ENCODE peak calls at places on chromosome 11, in seven cellular contexts. R is BJ, D is fibroblast of mammary gland, H is brain microvascular endothelial cell, S is GM23338, K is right atrium auricular region, N is epithelial cell of esophagus. P is an unnamed sample.

GRCh38 chr11:72013765-72014711 is 15.3 kb downstream of the IL18BP start:
- DNase-seq in S (no peak), N (no peak), D (peak), H (no peak), R (no peak), K (no peak), P (no peak)

GRCh38 chr11:47216141-47216798 is 1.5 kb downstream of the DDB2 start:
- DNase-seq in S (no peak), K (peak), H (peak), D (peak), N (peak), R (peak), P (no peak)

GRCh38 chr11:60772666-60773065 is 12.5 kb upstream of the MS4A10 start:
- DNase-seq in D (no peak), H (no peak), N (no peak), S (no peak), R (no peak), K (no peak), P (no peak)

GRCh38 chr11:36019722-36020121 is 75.9 kb downstream of the LDLRAD3 start:
- DNase-seq in K (no peak), R (no peak), D (peak), N (peak), H (no peak), S (no peak), P (no peak)

GRCh38 chr11:72038491-72038890 is 39.8 kb downstream of the IL18BP start:
- DNase-seq in H (peak), R (peak), S (no peak), N (peak), K (peak), D (peak), P (no peak)

GRCh38 chr11:75562836-75563484 is 907 bp downstream of the SERPINH1 start:
- DNase-seq in N (peak), H (peak), S (peak), D (peak), R (no peak), K (no peak), P (no peak)

GRCh38 chr11:120839846-120840402 is 184.0 kb upstream of the TBCEL start:
- DNase-seq in R (no peak), H (no peak), K (no peak), D (no peak), S (no peak), N (no peak), P (no peak)

GRCh38 chr11:77506857-77507256 is 33.0 kb upstream of the PAK1 start:
- DNase-seq in S (no peak), K (no peak), N (peak), R (no peak), D (no peak), H (peak), P (no peak)

GRCh38 chr11:73978576-73979086 is 4.0 kb downstream of the UCP2 start:
- DNase-seq in H (no peak), S (no peak), R (no peak), D (no peak), N (no peak), K (no peak), P (no peak)

GRCh38 chr11:65065898-65066297 is 7.5 kb upstream of the NAALADL1 start:
- DNase-seq in H (no peak), R (no peak), N (no peak), D (no peak), K (no peak), S (no peak), P (no peak)

GRCh38 chr11:131464024-131464423 is 93.6 kb downstream of the NTM start:
- DNase-seq in H (no peak), S (no peak), D (no peak), N (no peak), R (no peak), K (no peak), P (no peak)

GRCh38 chr11:130726234-130726559 is 190.1 kb downstream of the SNX19 start:
- DNase-seq in D (peak), N (peak), R (no peak), S (no peak), K (peak), H (peak), P (no peak)

GRCh38 chr11:22832315-22833041 is 2.9 kb upstream of the SVIP start:
- DNase-seq in K (no peak), D (peak), H (peak), R (no peak), N (peak), S (no peak), P (no peak)

GRCh38 chr11:109432105-109432504 is 10.1 kb downstream of the C11orf87 start:
- DNase-seq in H (no peak), N (no peak), R (no peak), K (no peak), S (no peak), D (peak), P (no peak)

GRCh38 chr11:9624448-9624847 is 39.4 kb upstream of the SWAP70 start:
- DNase-seq in H (no peak), K (no peak), R (no peak), N (no peak), D (no peak), S (no peak), P (no peak)

GRCh38 chr11:61406991-61407728 is 14.8 kb downstream of the TMEM216 start:
- DNase-seq in N (no peak), S (no peak), D (no peak), K (no peak), H (no peak), R (no peak), P (no peak)

GRCh38 chr11:21710791-21711190 is 482.1 kb upstream of the ANO5 start:
- DNase-seq in D (no peak), S (no peak), R (no peak), H (no peak), K (no peak), N (peak), P (no peak)

GRCh38 chr11:75894036-75894585 is 79.1 kb downstream of the UVRAG start:
- DNase-seq in R (no peak), S (no peak), H (no peak), K (no peak), N (no peak), D (no peak), P (no peak)

GRCh38 chr11:36186340-36186739 is 102.9 kb downstream of the COMMD9 start:
- DNase-seq in N (peak), H (peak), R (peak), K (no peak), D (peak), S (no peak), P (no peak)

GRCh38 chr11:17275376-17276235 is 933 bp upstream of the NUCB2 start:
- DNase-seq in R (no peak), H (no peak), K (no peak), N (peak), S (no peak), D (peak), P (no peak)

GRCh38 chr11:69074375-69074774 is 25.6 kb downstream of the TPCN2 start:
- DNase-seq in K (no peak), R (no peak), D (no peak), H (no peak), S (no peak), N (no peak), P (no peak)

GRCh38 chr11:92964471-92964870 is 5.0 kb upstream of the MTNR1B start:
- DNase-seq in K (no peak), D (no peak), R (no peak), N (peak), H (no peak), S (no peak), P (no peak)

GRCh38 chr11:10792385-10793068 is 16.2 kb downstream of the EIF4G2 start:
- DNase-seq in S (peak), K (peak), H (peak), D (peak), R (no peak), N (peak), P (peak)

GRCh38 chr11:73147771-73148681 is 5.9 kb upstream of the FCHSD2 start:
- DNase-seq in H (no peak), N (no peak), D (no peak), S (no peak), K (peak), R (no peak), P (no peak)

GRCh38 chr11:5369793-5370192 is 13.8 kb upstream of the OR51M1 start:
- DNase-seq in R (no peak), S (peak), H (peak), N (peak), D (peak), K (no peak), P (no peak)

GRCh38 chr11:132357811-132358572 is 987.6 kb downstream of the NTM start:
- DNase-seq in N (no peak), D (no peak), R (no peak), H (no peak), K (no peak), S (no peak), P (no peak)

GRCh38 chr11:102575016-102575415 is 44.5 kb upstream of the MMP7 start:
- DNase-seq in D (no peak), R (no peak), K (no peak), H (no peak), N (no peak), S (no peak), P (no peak)

GRCh38 chr11:17753641-17754040 is 19.1 kb downstream of the KCNC1 start:
- DNase-seq in N (no peak), K (no peak), S (no peak), R (no peak), D (no peak), H (no peak), P (no peak)

GRCh38 chr11:86671386-86672006 is 920 bp downstream of the ME3 start:
- DNase-seq in R (no peak), D (peak), N (peak), K (peak), S (peak), H (no peak), P (no peak)

GRCh38 chr11:128421577-128421976 is 165.8 kb downstream of the ETS1 start:
- DNase-seq in D (peak), R (no peak), N (peak), H (peak), K (no peak), S (no peak), P (no peak)

GRCh38 chr11:57310091-57310490 is 14.7 kb downstream of the TNKS1BP1 start:
- DNase-seq in D (no peak), R (no peak), K (no peak), S (no peak), H (no peak), N (no peak), P (no peak)

GRCh38 chr11:118406599-118407166 is 5.3 kb downstream of the ATP5MG start:
- DNase-seq in K (no peak), S (no peak), D (peak), H (peak), R (no peak), N (no peak), P (no peak)

GRCh38 chr11:118661425-118662301 is 17.8 kb downstream of the TREH start:
- DNase-seq in N (no peak), K (no peak), H (no peak), R (no peak), D (no peak), S (no peak), P (no peak)

DNA sequence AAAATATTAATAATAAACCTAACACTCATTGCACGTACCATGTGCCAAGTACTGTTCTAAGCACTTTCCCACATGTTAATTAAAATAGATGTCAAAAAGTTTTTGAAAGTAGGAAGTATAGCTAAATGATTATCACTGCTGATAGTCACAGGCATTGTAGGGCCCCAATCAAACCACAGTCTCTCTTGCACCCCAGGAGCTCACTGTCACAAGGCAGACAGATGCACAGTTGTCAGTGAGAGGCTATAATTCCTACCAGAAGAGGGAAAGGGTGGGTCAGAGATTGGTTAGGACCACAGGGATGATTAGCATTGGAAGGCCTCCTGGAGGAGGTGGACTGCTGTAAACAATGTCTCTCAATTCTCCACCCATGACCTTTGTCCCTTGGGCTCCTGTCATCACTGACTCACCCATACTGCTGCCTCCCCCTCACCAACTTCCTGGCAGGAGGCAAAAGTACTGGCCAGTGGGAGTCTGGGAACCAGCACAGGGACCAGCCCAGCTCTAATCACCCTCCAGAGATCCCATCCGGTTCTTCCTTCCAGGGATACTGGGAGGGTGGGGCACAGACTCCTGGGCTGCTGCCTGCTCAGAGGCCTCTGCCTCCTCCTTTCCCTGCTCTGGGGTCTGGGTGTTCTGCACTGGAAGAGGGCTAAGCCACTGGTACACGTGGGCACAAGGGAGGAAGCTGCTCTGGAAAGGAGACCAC is 1.1 kb upstream of the POLD4 start:
- DNase-seq in R (peak), S (no peak), D (peak), H (peak), N (peak), K (peak), P (no peak)
- TF ChIP-seq CTCF in R (peak), S (no peak), D (peak), H (peak), N (peak), K (peak), P (no peak)

GRCh38 chr11:107606122-107606521 is 15.2 kb downstream of the ELMOD1 start:
- DNase-seq in R (no peak), N (peak), K (no peak), H (no peak), S (peak), D (no peak), P (no peak)
- TF ChIP-seq CTCF in R (peak), N (no peak), K (no peak), H (peak), S (peak), D (peak), P (no peak)

DNA sequence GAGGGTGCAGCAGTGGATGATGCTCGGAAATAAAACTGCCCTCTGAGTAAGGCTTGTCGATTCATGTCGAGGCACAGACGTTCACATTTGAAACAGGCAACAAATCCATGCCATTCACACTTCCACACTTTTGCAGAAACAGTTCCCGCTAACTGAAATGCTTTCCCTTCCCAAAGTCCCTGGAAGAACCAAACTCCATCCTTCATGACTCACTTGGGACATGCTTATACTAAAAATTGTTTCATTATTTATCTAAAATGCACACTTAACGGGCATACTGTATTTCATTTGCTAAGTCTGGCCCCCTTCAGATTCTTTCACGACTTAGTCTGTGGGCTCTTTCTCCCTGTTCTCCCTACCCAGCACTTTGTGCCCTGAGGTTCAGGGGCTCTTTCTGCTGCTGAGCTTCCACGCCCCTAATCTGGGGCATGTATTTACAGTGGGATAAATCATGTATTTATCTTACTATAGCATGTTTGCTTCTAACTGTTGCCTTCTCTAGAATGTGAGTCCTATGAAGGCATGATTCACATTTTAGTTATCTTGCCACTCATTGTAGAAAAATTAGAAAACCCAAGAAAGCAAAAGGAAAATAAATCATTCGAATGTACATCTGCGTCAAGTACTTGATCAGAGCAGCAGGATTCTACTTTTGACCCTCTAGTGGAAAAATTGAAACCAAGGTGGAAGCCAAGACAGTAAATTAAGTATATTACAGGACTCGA is 12.5 kb downstream of the SCGB1A1 start:
- DNase-seq in N (no peak), R (peak), H (peak), K (no peak), S (no peak), D (peak), P (no peak)
- TF ChIP-seq CTCF in N (no peak), R (no peak), H (no peak), K (no peak), S (no peak), D (no peak), P (no peak)

GRCh38 chr11:25272214-25272613 is 775.4 kb downstream of the LUZP2 start:
- DNase-seq in H (no peak), N (no peak), D (no peak), R (no peak), K (no peak), S (no peak), P (no peak)
- TF ChIP-seq CTCF in H (no peak), N (no peak), D (no peak), R (no peak), K (peak), S (no peak), P (peak)

GRCh38 chr11:3107608-3108182 is 50.5 kb upstream of the CARS1 start:
- DNase-seq in H (no peak), R (no peak), D (no peak), K (no peak), N (no peak), S (peak), P (peak)

GRCh38 chr11:3109434-3109833 is 52.2 kb upstream of the CARS1 start:
- DNase-seq in R (no peak), K (no peak), N (no peak), S (no peak), D (no peak), H (no peak), P (no peak)

GRCh38 chr11:3111919-3112690 is 53.0 kb downstream of the OSBPL5 start:
- DNase-seq in D (peak), K (no peak), S (no peak), N (peak), H (no peak), R (peak), P (no peak)

GRCh38 chr11:3108183-3108721 is 51.0 kb upstream of the CARS1 start:
- DNase-seq in H (no peak), N (no peak), S (no peak), R (no peak), K (no peak), D (no peak), P (peak)

DNA sequence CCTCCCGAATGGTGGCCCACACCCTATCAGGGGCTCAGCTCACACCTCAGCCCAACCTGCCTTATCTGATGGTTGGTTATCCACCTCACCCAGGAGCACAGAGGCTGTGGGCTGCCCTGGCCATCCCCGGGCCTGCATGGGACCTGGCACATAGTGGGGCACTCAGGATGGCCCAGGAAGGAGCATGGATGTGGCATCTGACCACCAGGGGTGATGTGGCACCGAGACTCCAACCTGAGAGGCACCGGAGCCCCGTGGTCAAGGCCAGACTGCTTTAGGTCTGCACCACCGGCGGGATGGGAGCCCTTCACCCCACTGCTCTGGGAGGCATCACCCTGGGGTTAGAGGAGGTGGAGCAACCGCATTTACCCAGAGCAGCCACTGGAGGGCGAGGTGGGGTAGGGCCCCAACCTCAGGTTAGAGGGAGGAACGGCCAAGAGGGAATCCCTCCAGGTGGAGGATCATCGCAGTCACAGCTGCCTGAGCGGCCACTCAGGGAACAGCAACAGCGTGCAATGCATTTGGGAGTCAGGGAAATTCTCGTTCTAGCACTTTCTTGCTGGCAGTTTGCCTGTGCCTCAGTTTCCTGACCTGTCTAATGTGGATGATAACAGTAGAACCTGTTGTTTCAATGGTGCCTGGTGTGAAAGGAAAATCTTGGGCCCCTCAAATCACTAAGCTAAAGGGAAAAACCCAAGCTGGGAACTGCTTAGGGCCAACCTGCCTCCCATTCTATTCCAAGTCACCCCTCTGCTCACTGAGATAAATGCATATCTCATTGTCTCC is 52.9 kb upstream of the CARS1 start:
- DNase-seq in H (no peak), D (peak), K (no peak), S (peak), R (no peak), N (peak), P (no peak)
- TF ChIP-seq CTCF in H (peak), D (peak), K (peak), S (peak), R (peak), N (peak), P (peak)

GRCh38 chr11:112004389-112004788 is 20.8 kb upstream of the DLAT start:
- DNase-seq in D (no peak), H (peak), R (no peak), K (no peak), N (no peak), S (peak), P (no peak)
- TF ChIP-seq CTCF in D (peak), H (peak), R (peak), K (peak), N (peak), S (peak), P (peak)